ENCODE peak calls at places on chromosomes 11 and 22, in six cellular contexts. One of them, this sample, is unnamed.

GRCh38 chr22:44825310-44826150 is 73.2 kb downstream of the ARHGAP8 start:
- DNase-seq in Kasumi-1: no peak
- DNase-seq in CD8-positive, alpha-beta memory T cell: peak; percentile 26
- DNase-seq in adrenal gland: no peak
- DNase-seq in central memory CD4-positive, alpha-beta T cell: no peak
- DNase-seq in RPMI7951: no peak
- DNase-seq in this sample: peak; percentile 61

GRCh38 chr11:1333091-1333772 is 23.8 kb upstream of the TOLLIP start:
- DNase-seq in central memory CD4-positive, alpha-beta T cell: no peak
- DNase-seq in CD8-positive, alpha-beta memory T cell: no peak
- DNase-seq in RPMI7951: no peak
- DNase-seq in Kasumi-1: no peak
- DNase-seq in adrenal gland: peak; percentile 24
- DNase-seq in this sample: no peak

GRCh38 chr11:123684601-123685000 is 30.2 kb upstream of the SCN3B start:
- DNase-seq in CD8-positive, alpha-beta memory T cell: no peak
- DNase-seq in central memory CD4-positive, alpha-beta T cell: no peak
- DNase-seq in RPMI7951: no peak
- DNase-seq in adrenal gland: no peak
- DNase-seq in Kasumi-1: no peak
- DNase-seq in this sample: no peak

GRCh38 chr22:39426380-39427043 is 26.9 kb downstream of the TAB1 start:
- DNase-seq in adrenal gland: no peak
- DNase-seq in RPMI7951: no peak
- DNase-seq in Kasumi-1: no peak
- DNase-seq in central memory CD4-positive, alpha-beta T cell: no peak
- DNase-seq in CD8-positive, alpha-beta memory T cell: peak; percentile 46
- DNase-seq in this sample: peak; percentile 65

GRCh38 chr11:110988731-110989130 is 256.8 kb upstream of the POU2AF2 start:
- DNase-seq in RPMI7951: no peak
- DNase-seq in CD8-positive, alpha-beta memory T cell: no peak
- DNase-seq in Kasumi-1: no peak
- DNase-seq in adrenal gland: no peak
- DNase-seq in central memory CD4-positive, alpha-beta T cell: no peak
- DNase-seq in this sample: no peak

GRCh38 chr11:120273432-120273831 is 33.5 kb downstream of the POU2F3 start:
- DNase-seq in RPMI7951: no peak
- DNase-seq in adrenal gland: no peak
- DNase-seq in central memory CD4-positive, alpha-beta T cell: no peak
- DNase-seq in CD8-positive, alpha-beta memory T cell: no peak
- DNase-seq in Kasumi-1: no peak
- DNase-seq in this sample: no peak

GRCh38 chr11:1356007-1356435 is 33.7 kb upstream of the BRSK2 start:
- DNase-seq in CD8-positive, alpha-beta memory T cell: peak; percentile 2
- DNase-seq in central memory CD4-positive, alpha-beta T cell: no peak
- DNase-seq in adrenal gland: no peak
- DNase-seq in Kasumi-1: no peak
- DNase-seq in RPMI7951: no peak
- DNase-seq in this sample: no peak

GRCh38 chr11:124233376-124233775 is 7.5 kb upstream of the OR8G1 start:
- DNase-seq in RPMI7951: no peak
- DNase-seq in central memory CD4-positive, alpha-beta T cell: no peak
- DNase-seq in CD8-positive, alpha-beta memory T cell: no peak
- DNase-seq in adrenal gland: no peak
- DNase-seq in Kasumi-1: no peak
- DNase-seq in this sample: no peak

GRCh38 chr11:133983660-133984316 is 27.0 kb upstream of the IGSF9B start:
- DNase-seq in central memory CD4-positive, alpha-beta T cell: no peak
- DNase-seq in CD8-positive, alpha-beta memory T cell: no peak
- DNase-seq in Kasumi-1: no peak
- DNase-seq in adrenal gland: no peak
- DNase-seq in RPMI7951: no peak
- DNase-seq in this sample: no peak

GRCh38 chr22:45521178-45521577 is 18.5 kb downstream of the FBLN1 start:
- DNase-seq in adrenal gland: no peak
- DNase-seq in RPMI7951: no peak
- DNase-seq in Kasumi-1: no peak
- DNase-seq in CD8-positive, alpha-beta memory T cell: no peak
- DNase-seq in central memory CD4-positive, alpha-beta T cell: no peak
- DNase-seq in this sample: no peak

GRCh38 chr11:82776377-82776776 is 42.7 kb upstream of the FAM181B start:
- DNase-seq in adrenal gland: no peak
- DNase-seq in CD8-positive, alpha-beta memory T cell: no peak
- DNase-seq in Kasumi-1: no peak
- DNase-seq in central memory CD4-positive, alpha-beta T cell: no peak
- DNase-seq in RPMI7951: peak; percentile 65
- DNase-seq in this sample: no peak

GRCh38 chr11:59883597-59883996 is 5.0 kb downstream of the OOSP3 start:
- DNase-seq in Kasumi-1: no peak
- DNase-seq in central memory CD4-positive, alpha-beta T cell: no peak
- DNase-seq in CD8-positive, alpha-beta memory T cell: no peak
- DNase-seq in RPMI7951: no peak
- DNase-seq in adrenal gland: no peak
- DNase-seq in this sample: no peak

GRCh38 chr11:132607575-132607974 is 924.7 kb downstream of the OPCML start:
- DNase-seq in central memory CD4-positive, alpha-beta T cell: no peak
- DNase-seq in adrenal gland: no peak
- DNase-seq in CD8-positive, alpha-beta memory T cell: no peak
- DNase-seq in Kasumi-1: no peak
- DNase-seq in RPMI7951: peak; percentile 10
- DNase-seq in this sample: no peak

GRCh38 chr22:50678651-50679521 is 6.3 kb downstream of the SHANK3 start:
- DNase-seq in RPMI7951: no peak
- DNase-seq in central memory CD4-positive, alpha-beta T cell: no peak
- DNase-seq in adrenal gland: peak; percentile 39
- DNase-seq in CD8-positive, alpha-beta memory T cell: no peak
- DNase-seq in Kasumi-1: no peak
- DNase-seq in this sample: no peak

GRCh38 chr11:72609451-72609850 is 64.8 kb downstream of the PDE2A start:
- DNase-seq in Kasumi-1: no peak
- DNase-seq in RPMI7951: peak; percentile 39
- DNase-seq in central memory CD4-positive, alpha-beta T cell: no peak
- DNase-seq in adrenal gland: no peak
- DNase-seq in CD8-positive, alpha-beta memory T cell: no peak
- DNase-seq in this sample: no peak

GRCh38 chr11:58442136-58442535 is at the start of gene OR5B12:
- DNase-seq in Kasumi-1: no peak
- DNase-seq in RPMI7951: no peak
- DNase-seq in central memory CD4-positive, alpha-beta T cell: no peak
- DNase-seq in adrenal gland: no peak
- DNase-seq in CD8-positive, alpha-beta memory T cell: no peak
- DNase-seq in this sample: no peak

GRCh38 chr22:22952531-22953295 is 65.1 kb downstream of the IGLL5 start:
- DNase-seq in Kasumi-1: no peak
- DNase-seq in adrenal gland: no peak
- DNase-seq in central memory CD4-positive, alpha-beta T cell: no peak
- DNase-seq in CD8-positive, alpha-beta memory T cell: no peak
- DNase-seq in RPMI7951: no peak
- DNase-seq in this sample: no peak

GRCh38 chr11:11668293-11668692 is 46.5 kb upstream of the GALNT18 start:
- DNase-seq in adrenal gland: no peak
- DNase-seq in RPMI7951: no peak
- DNase-seq in CD8-positive, alpha-beta memory T cell: no peak
- DNase-seq in central memory CD4-positive, alpha-beta T cell: no peak
- DNase-seq in Kasumi-1: no peak
- DNase-seq in this sample: no peak

GRCh38 chr11:27296406-27296994 is 66.5 kb downstream of the CCDC34 start:
- DNase-seq in central memory CD4-positive, alpha-beta T cell: no peak
- DNase-seq in Kasumi-1: peak; percentile 35
- DNase-seq in RPMI7951: peak; percentile 61
- DNase-seq in adrenal gland: no peak
- DNase-seq in CD8-positive, alpha-beta memory T cell: no peak
- DNase-seq in this sample: no peak

GRCh38 chr11:35418847-35419712 is at the start of gene SLC1A2:
- DNase-seq in CD8-positive, alpha-beta memory T cell: no peak
- DNase-seq in RPMI7951: peak; percentile 11
- DNase-seq in Kasumi-1: peak; percentile 4
- DNase-seq in central memory CD4-positive, alpha-beta T cell: no peak
- DNase-seq in adrenal gland: no peak
- DNase-seq in this sample: no peak

GRCh38 chr11:72239296-72239848 is 4.6 kb downstream of the PHOX2A start:
- DNase-seq in central memory CD4-positive, alpha-beta T cell: no peak
- DNase-seq in adrenal gland: peak; percentile 90
- DNase-seq in CD8-positive, alpha-beta memory T cell: peak; percentile 49
- DNase-seq in RPMI7951: peak; percentile 79
- DNase-seq in Kasumi-1: no peak
- DNase-seq in this sample: peak; percentile 91

GRCh38 chr22:18032455-18033101 is 8.2 kb upstream of the MICAL3 start:
- DNase-seq in Kasumi-1: no peak
- DNase-seq in CD8-positive, alpha-beta memory T cell: no peak
- DNase-seq in RPMI7951: peak; percentile 93
- DNase-seq in adrenal gland: no peak
- DNase-seq in central memory CD4-positive, alpha-beta T cell: no peak
- DNase-seq in this sample: no peak

GRCh38 chr11:1640076-1640946 is 10.7 kb downstream of the KRTAP5-5 start:
- DNase-seq in Kasumi-1: peak; percentile 29
- DNase-seq in central memory CD4-positive, alpha-beta T cell: peak; percentile 16
- DNase-seq in adrenal gland: no peak
- DNase-seq in CD8-positive, alpha-beta memory T cell: no peak
- DNase-seq in RPMI7951: no peak
- DNase-seq in this sample: peak; percentile 71

GRCh38 chr22:48896766-48897637 is 930.7 kb downstream of the BRD1 start:
- DNase-seq in RPMI7951: no peak
- DNase-seq in CD8-positive, alpha-beta memory T cell: no peak
- DNase-seq in Kasumi-1: no peak
- DNase-seq in adrenal gland: peak; percentile 35
- DNase-seq in central memory CD4-positive, alpha-beta T cell: no peak
- DNase-seq in this sample: no peak

GRCh38 chr11:134069996-134070845 is 1.3 kb downstream of the JAM3 start:
- DNase-seq in adrenal gland: no peak
- DNase-seq in CD8-positive, alpha-beta memory T cell: no peak
- DNase-seq in RPMI7951: no peak
- DNase-seq in central memory CD4-positive, alpha-beta T cell: no peak
- DNase-seq in Kasumi-1: no peak
- DNase-seq in this sample: no peak

This sample was measured in kidney.